ENCODE peak calls at places on chromosome 4, in five cellular contexts. D is GM12878, I is HEK293T, K is NT2/D1, H is HepG2. S is an unnamed sample.

GRCh38 chr4:7020856-7021255 is 22.3 kb upstream of the TADA2B start:
- DNase-seq in H (no peak), I (no peak), K (no peak), D (no peak), S (no peak)

GRCh38 chr4:2057382-2058065 is 1.6 kb upstream of the NAT8L start:
- DNase-seq in D (no peak), I (no peak), H (no peak), K (no peak), S (peak; percentile 45)

GRCh38 chr4:152999376-153000067 is 63.4 kb downstream of the FHDC1 start:
- DNase-seq in K (no peak), I (no peak), H (no peak), D (no peak), S (no peak)

GRCh38 chr4:13173974-13174373 is 310.2 kb downstream of the RAB28 start:
- DNase-seq in K (no peak), D (no peak), I (no peak), H (no peak), S (no peak)

GRCh38 chr4:71241467-71242401 is 97.1 kb upstream of the SLC4A4 start:
- DNase-seq in I (no peak), D (no peak), H (no peak), K (no peak), S (no peak)

GRCh38 chr4:19438228-19438627 is 813.5 kb upstream of the SLIT2 start:
- DNase-seq in H (no peak), K (no peak), I (no peak), D (no peak), S (no peak)

GRCh38 chr4:84914686-84915395 is 51.6 kb downstream of the WDFY3 start:
- DNase-seq in D (no peak), H (no peak), K (no peak), I (no peak), S (no peak)

GRCh38 chr4:71944956-71945355 is 86.8 kb upstream of the NPFFR2 start:
- DNase-seq in I (no peak), K (no peak), D (no peak), H (no peak), S (no peak)

GRCh38 chr4:89836897-89837384 is at the start of gene SNCA:
- DNase-seq in K (peak; percentile 38), I (peak; percentile 74), D (no peak), H (no peak), S (peak; percentile 60)

GRCh38 chr4:165537028-165537648 is 158.3 kb downstream of the CPE start:
- DNase-seq in D (no peak), I (peak; percentile 50), H (peak; percentile 40), K (peak; percentile 27), S (peak; percentile 3)

GRCh38 chr4:105657117-105657765 is 51.2 kb downstream of the INTS12 start:
- DNase-seq in H (no peak), I (no peak), D (no peak), K (no peak), S (no peak)

GRCh38 chr4:39718366-39719323 is 20.7 kb downstream of the UBE2K start:
- DNase-seq in D (no peak), I (no peak), H (no peak), K (no peak), S (no peak)

GRCh38 chr4:137283737-137284136 is 248.6 kb downstream of the PCDH18 start:
- DNase-seq in D (no peak), K (no peak), I (no peak), H (no peak), S (no peak)

GRCh38 chr4:48578132-48578964 is 88.3 kb downstream of the ZAR1 start:
- DNase-seq in I (peak; percentile 45), D (peak; percentile 12), H (peak; percentile 64), K (peak; percentile 23), S (peak; percentile 57)

GRCh38 chr4:122537388-122538135 is 81.0 kb upstream of the IL2 start:
- DNase-seq in I (no peak), H (no peak), K (no peak), D (no peak), S (no peak)

GRCh38 chr4:184887947-184888346 is 62.2 kb upstream of the ACSL1 start:
- DNase-seq in D (no peak), I (no peak), K (no peak), H (no peak), S (no peak)

GRCh38 chr4:78205601-78206000 is 148.5 kb downstream of the FRAS1 start:
- DNase-seq in H (peak; percentile 28), I (no peak), D (no peak), K (no peak), S (no peak)

GRCh38 chr4:7530932-7531639 is 96.4 kb upstream of the PSAPL1 start:
- DNase-seq in I (no peak), H (peak; percentile 53), D (no peak), K (no peak), S (no peak)

GRCh38 chr4:59553063-59553738 is 1646.9 kb upstream of the ADGRL3 start:
- DNase-seq in H (no peak), K (no peak), D (peak; percentile 55), I (peak; percentile 3), S (no peak)

GRCh38 chr4:24686866-24687672 is 102.7 kb upstream of the DHX15 start:
- DNase-seq in I (peak; percentile 56), K (no peak), H (peak; percentile 17), D (no peak), S (no peak)

GRCh38 chr4:78753091-78753490 is 23.1 kb upstream of the BMP2K start:
- DNase-seq in I (no peak), H (no peak), D (peak; percentile 71), K (no peak), S (no peak)

GRCh38 chr4:144903953-144904711 is 193.9 kb downstream of the ANAPC10 start:
- DNase-seq in I (no peak), D (no peak), K (no peak), H (no peak), S (no peak)

GRCh38 chr4:156291317-156291716 is 337.7 kb upstream of the CTSO start:
- DNase-seq in K (no peak), H (no peak), I (no peak), D (no peak), S (no peak)

GRCh38 chr4:122625156-122625555 is 4.3 kb upstream of the IL21 start:
- DNase-seq in I (no peak), D (no peak), K (no peak), H (no peak), S (no peak)

GRCh38 chr4:61202100-61202637 is 2.0 kb downstream of the ADGRL3 start:
- DNase-seq in K (no peak), I (peak; percentile 22), D (no peak), H (no peak), S (no peak)

GRCh38 chr4:108053281-108053701 is 63.6 kb downstream of the HADH start:
- DNase-seq in D (no peak), H (no peak), I (no peak), K (no peak), S (no peak)

DNA sequence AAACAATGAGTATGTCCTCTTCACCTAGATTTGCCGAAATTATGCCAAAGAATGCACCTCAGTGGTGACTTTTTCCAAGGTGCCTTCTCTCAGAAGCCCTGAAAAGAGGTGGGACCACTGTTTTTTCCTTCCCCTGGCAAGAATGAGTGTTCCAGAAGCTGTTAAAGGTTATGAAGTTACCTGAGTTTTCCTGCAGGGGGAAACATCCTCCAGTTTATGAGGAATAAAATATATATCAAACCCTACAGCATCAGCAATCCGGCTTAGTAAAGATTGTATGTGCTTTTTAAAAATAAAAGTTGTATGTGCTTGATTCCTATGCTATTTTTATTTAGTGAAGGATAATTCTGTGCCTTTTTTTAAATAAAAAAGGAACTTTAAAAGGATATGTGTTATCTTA is 73.3 kb downstream of the RBM46 start:
- DNase-seq in K (no peak), I (peak; percentile 9), D (no peak), H (peak; percentile 7), S (no peak)
- TF ChIP-seq SUZ12 in K (no peak), I (no peak), D (no peak), H (no peak), S (no peak)

DNA sequence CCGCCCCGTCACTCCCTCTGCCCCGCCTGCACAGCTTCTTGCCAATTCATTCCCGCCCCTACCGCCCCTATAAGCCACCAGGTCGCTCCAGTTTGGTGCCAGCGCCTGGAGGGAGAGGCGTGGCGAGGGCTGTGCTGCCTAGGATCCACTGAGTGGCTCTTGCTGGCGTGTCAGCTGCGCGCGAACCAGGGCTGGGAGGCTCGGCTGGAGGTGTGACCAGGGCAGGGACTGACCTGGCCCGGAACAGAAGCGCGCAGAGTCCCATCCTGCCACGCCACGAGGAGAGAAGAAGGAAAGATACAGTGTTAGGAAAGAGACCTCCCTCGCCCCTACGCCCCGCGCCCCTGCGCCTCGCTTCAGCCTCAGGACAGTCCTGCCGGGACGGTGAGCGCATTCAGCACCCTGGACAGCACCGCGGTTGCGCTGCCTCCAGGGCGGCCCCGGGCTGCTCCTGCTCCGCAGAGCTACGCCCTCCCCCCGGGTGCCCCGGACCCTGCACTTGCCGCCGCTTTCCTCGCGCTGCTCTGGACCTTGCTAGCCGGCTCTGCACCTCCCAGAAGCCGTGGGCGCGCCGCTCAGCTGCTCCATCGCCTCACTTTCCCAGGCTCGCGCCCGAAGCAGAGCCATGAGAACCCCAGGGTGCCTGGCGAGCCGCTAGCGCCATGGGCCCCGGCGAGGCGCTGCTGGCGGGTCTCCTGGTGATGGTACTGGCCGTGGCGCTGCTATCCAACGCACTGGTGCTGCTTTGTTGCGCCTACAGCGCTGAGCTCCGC is at the start of gene GPR78:
- DNase-seq in I (peak; percentile 89), D (no peak), H (no peak), K (peak; percentile 85), S (peak; percentile 99)
- TF ChIP-seq SUZ12 in I (no peak), D (no peak), H (no peak), K (no peak), S (no peak)

DNA sequence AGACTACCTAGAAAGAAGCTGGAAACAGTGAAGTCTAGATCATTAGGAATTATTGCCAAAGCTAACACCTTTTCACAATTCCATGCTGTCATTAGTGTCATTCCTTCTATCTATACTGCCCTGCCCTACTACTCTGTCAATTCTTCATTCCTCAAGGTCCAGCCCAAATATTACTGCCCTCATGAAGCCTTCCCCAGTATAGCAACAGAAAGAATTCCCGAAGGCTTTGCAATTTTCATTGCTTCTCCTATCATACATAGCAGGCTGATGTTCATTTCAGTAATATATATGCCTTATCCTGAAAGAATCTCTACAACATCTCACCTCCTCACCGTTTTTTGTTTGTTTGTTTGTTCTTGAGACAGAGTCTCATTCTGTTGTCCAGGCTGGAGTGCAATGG is 63.9 kb downstream of the APBB2 start:
- DNase-seq in D (no peak), I (no peak), H (no peak), K (no peak), S (no peak)
- TF ChIP-seq SUZ12 in D (no peak), I (no peak), H (no peak), K (no peak), S (no peak)

DNA sequence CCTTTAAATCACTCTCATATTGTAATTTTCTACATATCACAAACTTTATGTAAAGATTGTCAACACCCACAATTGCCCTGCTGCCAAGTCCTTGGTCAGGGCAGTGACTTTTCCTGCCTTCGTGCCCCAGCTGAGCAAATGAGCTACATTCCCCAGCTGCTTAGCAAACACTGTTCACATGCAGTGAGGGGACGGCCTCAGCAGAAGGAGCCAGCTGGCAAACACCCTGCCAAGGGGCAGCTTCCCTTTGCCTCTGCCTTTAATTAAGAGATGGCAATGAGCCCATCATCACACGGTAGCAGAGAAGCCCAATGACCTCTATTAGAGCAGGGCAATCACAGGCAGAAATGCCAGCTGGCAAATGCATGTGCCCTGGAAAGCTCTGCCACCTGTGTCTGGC is 253.4 kb downstream of the EPHA5 start:
- DNase-seq in D (no peak), K (no peak), I (peak; percentile 3), H (no peak), S (no peak)
- TF ChIP-seq SUZ12 in D (no peak), K (no peak), I (no peak), H (no peak), S (no peak)